ENCODE peak calls at places on chromosomes 4 and X, in seven cellular contexts. D is AG10803, H is mesenchymal stem cell, Q is heart left ventricle, C is BJ, U is transverse colon, R is choroid plexus epithelial cell. L is an unnamed sample.

GRCh38 chr4:152697284-152698011 is 17.7 kb upstream of the TMEM154 start:
- DNase-seq in D (no peak), H (no peak), Q (no peak), C (no peak), U (peak; percentile 29), R (no peak), L (no peak)

GRCh38 chr4:153140294-153140693 is 63.9 kb upstream of the TRIM2 start:
- DNase-seq in D (peak; percentile 71), H (no peak), Q (no peak), C (no peak), U (no peak), R (no peak), L (no peak)

GRCh38 chrX:153828723-153829548 is 1.4 kb downstream of the PDZD4 start:
- DNase-seq in D (peak; percentile 1), H (peak; percentile 9), Q (no peak), C (no peak), U (no peak), R (peak; percentile 3), L (no peak)

GRCh38 chr4:177275999-177276398 is 33.7 kb upstream of the NEIL3 start:
- DNase-seq in D (peak; percentile 1), H (no peak), Q (no peak), C (no peak), U (no peak), R (no peak), L (no peak)

GRCh38 chr4:163164591-163164990 is 2.1 kb downstream of the NAF1 start:
- DNase-seq in D (peak; percentile 52), H (peak; percentile 67), Q (no peak), C (no peak), U (no peak), R (peak; percentile 5), L (no peak)

GRCh38 chr4:3419836-3420605 is 21.7 kb upstream of the HGFAC start:
- DNase-seq in D (no peak), H (no peak), Q (no peak), C (no peak), U (no peak), R (no peak), L (no peak)

GRCh38 chrX:143296521-143296920 is 220.8 kb downstream of the SPANXN3 start:
- DNase-seq in D (no peak), H (no peak), Q (no peak), C (no peak), U (no peak), R (no peak), L (no peak)

GRCh38 chr4:106893395-106893881 is 142.7 kb downstream of the DKK2 start:
- DNase-seq in D (no peak), H (no peak), Q (no peak), C (no peak), U (no peak), R (no peak), L (no peak)

GRCh38 chrX:72245461-72246089 is 6.7 kb upstream of the ERCC6L start:
- DNase-seq in D (peak; percentile 46), H (peak; percentile 51), Q (peak; percentile 22), C (no peak), U (peak; percentile 73), R (peak; percentile 69), L (no peak)

GRCh38 chr4:108100827-108101226 is 67.9 kb downstream of the LEF1 start:
- DNase-seq in D (no peak), H (no peak), Q (no peak), C (no peak), U (no peak), R (no peak), L (no peak)

GRCh38 chr4:106809083-106809482 is 227.0 kb downstream of the DKK2 start:
- DNase-seq in D (peak; percentile 73), H (peak; percentile 65), Q (no peak), C (no peak), U (no peak), R (peak; percentile 84), L (no peak)

GRCh38 chr4:68416591-68416990 is 30.7 kb upstream of the TMPRSS11E start:
- DNase-seq in D (no peak), H (no peak), Q (no peak), C (no peak), U (no peak), R (no peak), L (no peak)

GRCh38 chr4:73832651-73833237 is 3.7 kb upstream of the CXCL6 start:
- DNase-seq in D (peak; percentile 47), H (no peak), Q (no peak), C (no peak), U (no peak), R (peak; percentile 46), L (no peak)

GRCh38 chr4:111662496-111662895 is 482.8 kb upstream of the FAM241A start:
- DNase-seq in D (no peak), H (no peak), Q (no peak), C (no peak), U (no peak), R (no peak), L (no peak)

GRCh38 chrX:15514279-15514678 is 13.7 kb downstream of the BMX start:
- DNase-seq in D (no peak), H (no peak), Q (no peak), C (no peak), U (no peak), R (no peak), L (no peak)

GRCh38 chr4:183241322-183241640 is 78.8 kb downstream of the CLDN22 start:
- DNase-seq in D (peak; percentile 41), H (peak; percentile 86), Q (no peak), C (no peak), U (no peak), R (peak; percentile 88), L (peak; percentile 54)

GRCh38 chr4:131119661-131120060 is 2023.7 kb downstream of the C4orf33 start:
- DNase-seq in D (no peak), H (no peak), Q (no peak), C (no peak), U (no peak), R (no peak), L (no peak)

GRCh38 chr4:105992641-105993305 is 97.5 kb downstream of the NPNT start:
- DNase-seq in D (peak; percentile 67), H (no peak), Q (no peak), C (no peak), U (no peak), R (peak; percentile 35), L (no peak)

GRCh38 chr4:38382492-38382891 is 281.5 kb upstream of the KLF3 start:
- DNase-seq in D (no peak), H (peak; percentile 46), Q (no peak), C (no peak), U (no peak), R (no peak), L (no peak)

GRCh38 chrX:135295944-135296305 is 13.4 kb upstream of the ETDC start:
- DNase-seq in D (no peak), H (no peak), Q (no peak), C (no peak), U (no peak), R (no peak), L (no peak)
- H3K4me3 ChIP-seq in D (no peak overlapping the region), H (peak overlapping the region; percentile 60), Q (peak overlapping the region; percentile 10), C (no peak overlapping the region), U (no peak overlapping the region), R (peak overlapping the region; percentile 53), L (peak overlapping the region; percentile 46)

GRCh38 chr4:7539659-7540058 is 104.9 kb upstream of the PSAPL1 start:
- DNase-seq in D (no peak), H (no peak), Q (no peak), C (no peak), U (no peak), R (peak; percentile 7), L (no peak)

GRCh38 chr4:7541414-7541810 is 106.7 kb upstream of the PSAPL1 start:
- DNase-seq in D (no peak), H (no peak), Q (no peak), C (no peak), U (no peak), R (no peak), L (no peak)

GRCh38 chr4:7540216-7540615 is 105.5 kb upstream of the PSAPL1 start:
- DNase-seq in D (no peak), H (no peak), Q (no peak), C (no peak), U (no peak), R (no peak), L (no peak)

GRCh38 chr4:7539186-7539585 is 104.5 kb upstream of the PSAPL1 start:
- DNase-seq in D (no peak), H (no peak), Q (no peak), C (no peak), U (no peak), R (no peak), L (no peak)

DNA sequence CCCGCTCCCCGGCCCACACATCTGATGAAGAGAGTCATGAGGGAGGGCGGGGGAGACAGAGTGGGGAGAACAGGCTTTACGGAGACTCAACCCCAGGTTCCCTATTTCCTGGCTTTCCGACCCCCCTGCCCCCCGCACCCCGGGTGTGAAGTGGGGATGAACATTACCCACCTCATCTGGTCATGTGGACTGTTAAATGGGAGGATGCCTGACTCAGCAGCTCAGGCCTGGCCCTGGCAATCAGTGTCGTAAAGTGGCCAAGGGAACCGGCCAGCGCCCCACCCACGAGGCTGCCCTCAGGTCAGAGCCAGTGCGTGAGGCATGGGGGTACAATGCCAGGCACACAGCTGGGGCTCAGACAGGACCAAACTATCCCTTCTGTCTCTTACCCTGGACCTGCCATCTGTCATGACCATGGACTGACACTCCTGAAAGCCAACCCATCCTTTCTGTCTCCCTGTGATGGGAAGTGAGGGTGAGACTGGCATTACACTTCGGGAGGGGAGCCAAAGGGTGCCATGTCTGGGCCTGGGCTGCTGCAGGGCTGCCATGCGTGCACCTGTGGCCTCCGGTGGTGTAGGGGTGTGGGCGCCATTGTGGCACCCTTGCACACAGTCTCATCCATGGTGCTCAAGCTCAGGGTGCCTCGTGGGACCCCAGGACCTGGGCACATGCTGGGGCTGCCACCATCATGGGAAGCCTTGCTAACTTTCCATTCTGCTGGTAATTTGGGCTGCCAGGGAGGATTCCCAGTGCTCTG is 106.1 kb upstream of the PSAPL1 start:
- DNase-seq in D (no peak), H (no peak), Q (no peak), C (no peak), U (no peak), R (no peak), L (no peak)
- H3K4me3 ChIP-seq in D (no peak overlapping the region), H (no peak overlapping the region), Q (no peak overlapping the region), C (no peak overlapping the region), U (no peak overlapping the region), R (no peak overlapping the region), L (no peak overlapping the region)

DNA sequence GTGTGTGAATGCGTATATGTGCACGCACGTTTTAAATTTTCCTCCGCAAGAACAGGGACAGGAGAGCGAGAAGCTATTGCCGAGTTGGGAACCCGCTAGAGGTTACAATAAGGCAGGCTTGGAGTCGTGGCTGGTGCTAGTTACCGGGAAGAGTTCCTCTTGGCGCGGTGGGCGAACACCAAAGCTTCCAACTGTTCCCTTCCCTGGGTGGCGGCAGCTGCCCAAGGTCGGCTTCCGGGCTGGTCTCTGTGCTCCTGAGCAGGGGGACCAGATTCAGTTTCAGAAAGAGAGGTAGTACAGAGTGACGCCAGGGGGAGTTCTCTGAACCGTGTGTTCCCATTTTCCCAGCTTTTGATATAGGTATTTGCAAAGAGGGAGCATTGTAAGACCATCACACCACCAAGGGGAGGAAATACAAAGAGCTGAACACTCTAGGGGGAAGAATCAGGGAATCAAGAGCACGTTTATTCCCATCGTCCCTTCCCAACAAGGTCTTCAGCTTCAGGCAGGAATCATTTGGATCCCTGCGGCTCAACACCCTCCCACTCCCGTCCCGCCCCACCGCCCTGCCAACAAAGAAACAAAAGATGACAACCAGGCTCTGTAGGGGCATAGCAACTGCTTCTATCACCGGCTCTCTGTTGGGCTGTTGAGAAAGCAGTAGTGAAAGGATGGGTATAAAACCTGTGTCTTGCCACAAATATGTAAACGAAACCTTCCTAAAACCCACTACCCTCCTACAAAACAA is 113.6 kb upstream of the TEX13C start:
- DNase-seq in D (no peak), H (no peak), Q (no peak), C (no peak), U (no peak), R (no peak), L (no peak)
- H3K4me3 ChIP-seq in D (no peak overlapping the region), H (peak overlapping the region; percentile 76), Q (peak overlapping the region; percentile 45), C (no peak overlapping the region), U (no peak overlapping the region), R (no peak overlapping the region), L (no peak overlapping the region)

GRCh38 chr4:76625316-76625715 is 190.3 kb downstream of the SHROOM3 start:
- DNase-seq in D (no peak), H (no peak), Q (no peak), C (no peak), U (no peak), R (no peak), L (no peak)
- H3K4me3 ChIP-seq in D (no peak overlapping the region), H (no peak overlapping the region), Q (no peak overlapping the region), C (no peak overlapping the region), U (no peak overlapping the region), R (no peak overlapping the region), L (no peak overlapping the region)